ENCODE peak calls at places on chromosomes 2 and 18, in six cellular contexts. N is adrenal gland; G is stimulated activated CD4-positive, alpha-beta T cell treated with anti-CD3 and anti-CD28 coated beads, Interleukin-12 subunit alpha, Interleukin-12 subunit beta, amount 100 ng/mL, for 24 hours; Q is hepatic stellate cell; D is NCI-H1436 treated with DMSO at 0.1 percent for 48 hours; M is ELR. V is an unnamed sample.

GRCh38 chr2:158967114-158967730 is 1.2 kb upstream of the TANC1 start:
- DNase-seq in N (peak), G (no peak), Q (peak), D (no peak), M (peak), V (no peak)

GRCh38 chr18:44986933-44987332 is 306.2 kb downstream of the SETBP1 start:
- DNase-seq in N (no peak), G (no peak), Q (no peak), D (no peak), M (no peak), V (no peak)

GRCh38 chr2:26921323-26921722 is 49.1 kb upstream of the MAPRE3 start:
- DNase-seq in N (no peak), G (no peak), Q (no peak), D (no peak), M (no peak), V (no peak)

GRCh38 chr2:109148347-109148746 is 19.3 kb downstream of the SH3RF3 start:
- DNase-seq in N (no peak), G (no peak), Q (peak), D (no peak), M (peak), V (peak)

GRCh38 chr2:240836781-240837467 is 16.9 kb upstream of the KIF1A start:
- DNase-seq in N (no peak), G (no peak), Q (peak), D (no peak), M (peak), V (peak)

GRCh38 chr2:162234620-162235462 is 8.4 kb downstream of the FAP start:
- DNase-seq in N (no peak), G (no peak), Q (no peak), D (no peak), M (no peak), V (no peak)

GRCh38 chr2:63861220-63861822 is 19.6 kb downstream of the UGP2 start:
- DNase-seq in N (peak), G (peak), Q (peak), D (no peak), M (peak), V (peak)

GRCh38 chr18:3453540-3454364 is 3.8 kb downstream of the TGIF1 start:
- DNase-seq in N (peak), G (peak), Q (peak), D (no peak), M (peak), V (peak)

GRCh38 chr2:27721335-27721734 is 50.2 kb upstream of the MRPL33 start:
- DNase-seq in N (peak), G (no peak), Q (no peak), D (no peak), M (no peak), V (peak)

GRCh38 chr2:206713770-206714169 is 4.4 kb downstream of the DYTN start:
- DNase-seq in N (no peak), G (no peak), Q (no peak), D (no peak), M (no peak), V (peak)

GRCh38 chr18:9824474-9824832 is 61.3 kb upstream of the TXNDC2 start:
- DNase-seq in N (peak), G (no peak), Q (no peak), D (no peak), M (no peak), V (peak)

GRCh38 chr2:36611316-36611990 is 13.5 kb upstream of the FEZ2 start:
- DNase-seq in N (no peak), G (no peak), Q (no peak), D (no peak), M (no peak), V (peak)

GRCh38 chr2:69934614-69934908 is 19.7 kb downstream of the MXD1 start:
- DNase-seq in N (no peak), G (no peak), Q (no peak), D (no peak), M (no peak), V (no peak)

GRCh38 chr2:223034241-223034933 is 17.6 kb upstream of the KCNE4 start:
- DNase-seq in N (no peak), G (no peak), Q (no peak), D (no peak), M (no peak), V (no peak)

GRCh38 chr2:74745766-74746165 is 88.2 kb upstream of the HK2 start:
- DNase-seq in N (no peak), G (no peak), Q (no peak), D (no peak), M (no peak), V (no peak)

GRCh38 chr2:6946722-6947121 is 29.5 kb downstream of the RNF144A start:
- DNase-seq in N (no peak), G (no peak), Q (peak), D (no peak), M (peak), V (peak)

GRCh38 chr2:44166096-44166495 is 2.6 kb upstream of the PPM1B start:
- DNase-seq in N (no peak), G (no peak), Q (no peak), D (no peak), M (no peak), V (no peak)

GRCh38 chr2:95025406-95026319 is at the start of gene MAL:
- DNase-seq in N (no peak), G (peak), Q (no peak), D (no peak), M (no peak), V (no peak)

GRCh38 chr2:232697059-232697806 is at the start of gene GIGYF2:
- DNase-seq in N (peak), G (peak), Q (peak), D (peak), M (peak), V (peak)